ENCODE peak calls at places on chromosomes 11 and 22, in six cellular contexts. I is H9, Y is neuronal stem cell, O is H1, L is mesenchymal stem cell, C is trophoblast cell. S is an unnamed sample.
A peak's percentile ranks its signal among the peaks of the same experiment; 100 is the strongest.

GRCh38 chr11:130513132-130513531 is 64.7 kb downstream of the ADAMTS15 start:
- DNase-seq in Y (no peak), C (no peak), I (no peak), O (no peak), L (peak; percentile 29), S (no peak)

GRCh38 chr11:57777969-57778317 is 16.3 kb downstream of the CTNND1 start:
- DNase-seq in C (no peak), I (no peak), O (no peak), L (no peak), Y (no peak), S (no peak)

GRCh38 chr11:72395993-72396392 is 38.3 kb downstream of the CLPB start:
- DNase-seq in L (no peak), O (no peak), Y (no peak), I (no peak), C (no peak), S (no peak)

GRCh38 chr11:102449651-102450570 is 2.7 kb downstream of the TMEM123 start:
- DNase-seq in I (no peak), O (no peak), Y (no peak), L (no peak), C (no peak), S (no peak)

GRCh38 chr11:129728571-129728970 is 87.1 kb upstream of the TMEM45B start:
- DNase-seq in C (no peak), O (no peak), Y (no peak), I (no peak), L (no peak), S (no peak)

GRCh38 chr11:88213406-88213805 is 38.2 kb upstream of the RAB38 start:
- DNase-seq in L (no peak), Y (no peak), O (no peak), I (no peak), C (no peak), S (no peak)

GRCh38 chr11:17389957-17390649 is 1.6 kb upstream of the KCNJ11 start:
- DNase-seq in L (no peak), I (no peak), C (no peak), Y (no peak), O (no peak), S (no peak)

GRCh38 chr11:15176646-15177163 is 62.0 kb downstream of the INSC start:
- DNase-seq in I (no peak), O (no peak), Y (no peak), C (no peak), L (no peak), S (no peak)

GRCh38 chr11:118789501-118790356 is 1.2 kb downstream of the DDX6 start:
- DNase-seq in Y (peak; percentile 18), I (no peak), O (no peak), L (peak; percentile 43), C (peak; percentile 51), S (no peak)

DNA sequence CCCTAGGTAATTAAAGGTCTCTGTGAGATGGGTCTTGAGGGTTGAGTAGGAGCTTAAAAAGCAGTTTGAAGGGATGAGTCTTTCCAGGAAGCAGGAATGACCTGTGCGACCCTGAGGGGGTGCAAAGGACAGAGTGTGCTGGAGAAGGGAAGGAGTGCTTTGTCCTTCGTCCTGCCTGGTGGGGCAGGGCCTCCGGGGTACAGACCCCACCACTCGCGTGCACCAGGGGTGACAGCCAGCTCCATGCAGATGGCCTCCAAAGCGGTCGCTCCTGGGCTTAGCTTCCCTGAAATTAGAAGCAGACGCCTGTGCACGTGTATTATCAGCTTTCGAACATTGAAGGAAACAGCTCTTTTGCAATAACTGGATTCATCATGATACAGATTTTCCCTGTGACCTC is 959.8 kb downstream of the BRD1 start:
- DNase-seq in I (no peak), L (no peak), O (no peak), Y (no peak), C (no peak), S (no peak)
- H3K9me3 ChIP-seq in I (no peaks in the 10 kb centered on the region), L (no peaks in the 10 kb centered on the region), O (no peaks in the 10 kb centered on the region), Y (peaks cover 3% of the 10 kb centered on the region), C (no peaks in the 10 kb centered on the region), S (peaks cover 57% of the 10 kb centered on the region)

GRCh38 chr22:39173787-39174497 is 21.5 kb upstream of the CBX7 start:
- DNase-seq in L (no peak), Y (no peak), C (no peak), I (no peak), O (no peak), S (no peak)

GRCh38 chr22:39176673-39177455 is 24.4 kb upstream of the CBX7 start:
- DNase-seq in C (peak; percentile 34), Y (no peak), L (peak; percentile 47), O (no peak), I (peak; percentile 51), S (no peak)

GRCh38 chr22:39174498-39175120 is 22.1 kb upstream of the CBX7 start:
- DNase-seq in C (peak; percentile 95), Y (peak; percentile 99), L (peak; percentile 94), I (peak; percentile 99), O (peak; percentile 100), S (peak; percentile 89)

GRCh38 chr22:39176067-39176621 is 23.7 kb upstream of the CBX7 start:
- DNase-seq in O (no peak), I (peak; percentile 88), L (peak; percentile 80), C (peak; percentile 77), Y (peak; percentile 69), S (peak; percentile 58)

DNA sequence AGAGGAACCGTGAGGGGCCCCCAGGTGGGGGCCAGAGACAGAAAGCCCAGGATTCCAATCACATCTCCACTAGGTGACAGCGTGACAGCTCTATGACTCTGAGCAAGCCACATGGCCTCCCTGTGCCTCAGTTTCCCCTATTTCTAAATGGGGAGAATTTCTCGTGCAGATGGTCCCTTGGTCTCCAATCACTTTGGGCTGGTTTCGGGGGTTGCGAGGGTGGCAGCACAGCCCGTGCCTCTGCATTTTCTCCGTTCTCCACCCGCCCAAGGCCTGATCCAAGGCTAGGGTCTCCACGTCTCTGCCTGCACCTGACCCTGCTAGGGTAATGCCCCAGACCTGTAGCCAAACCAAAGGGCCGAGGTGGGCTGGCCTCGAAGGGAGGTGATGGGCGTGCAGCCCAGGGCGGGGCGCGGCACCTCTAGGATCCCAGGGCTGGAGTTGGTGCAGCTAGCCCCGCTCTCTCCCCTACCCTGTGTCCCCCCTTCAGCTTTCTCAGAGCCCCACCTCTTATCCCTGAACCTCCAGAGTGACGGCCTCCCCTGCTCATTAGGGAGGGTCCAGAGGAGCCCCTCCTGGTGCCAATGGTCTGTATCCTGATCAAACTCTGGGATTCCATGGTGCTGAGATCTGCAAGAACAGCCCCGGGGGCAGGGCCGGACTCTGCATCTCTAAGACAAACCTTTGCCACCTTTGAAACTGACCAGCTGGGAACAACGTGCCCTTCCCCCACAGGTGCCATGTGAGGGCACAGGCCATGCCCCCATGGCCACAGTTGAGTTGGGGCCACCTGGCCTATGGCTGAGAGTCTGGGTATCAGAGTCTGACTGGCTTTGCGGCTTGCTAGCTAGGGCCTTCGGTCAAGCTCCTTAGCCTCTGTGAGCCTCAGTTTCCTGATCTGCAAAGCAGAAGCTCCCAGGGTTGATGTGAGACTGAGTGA is 22.9 kb upstream of the CBX7 start:
- DNase-seq in I (peak; percentile 57), Y (no peak), L (peak; percentile 52), O (no peak), C (peak; percentile 46), S (no peak)
- H2AK5ac ChIP-seq in I (peak overlapping the region; percentile 62), Y (peak overlapping the region; percentile 57), L (peak overlapping the region; percentile 100), O (peak overlapping the region; percentile 100), C (peak overlapping the region; percentile 99), S (peak overlapping the region; percentile 100)

GRCh38 chr22:48900626-48901025 is 927.0 kb downstream of the BRD1 start:
- DNase-seq in C (no peak), O (no peak), I (no peak), L (no peak), Y (no peak), S (no peak)
- H3K9me3 ChIP-seq in C (peaks cover 3% of the 10 kb centered on the region), O (no peaks in the 10 kb centered on the region), I (no peaks in the 10 kb centered on the region), L (no peaks in the 10 kb centered on the region), Y (no peaks in the 10 kb centered on the region), S (peaks cover 59% of the 10 kb centered on the region)

GRCh38 chr11:8732276-8732675 is 49.7 kb downstream of the RPL27A start:
- DNase-seq in I (no peak), C (no peak), Y (no peak), O (no peak), L (peak; percentile 33), S (no peak)
- H2AK5ac ChIP-seq in I (no peak overlapping the region), C (no peak overlapping the region), Y (no peak overlapping the region), O (no peak overlapping the region), L (peak overlapping the region; percentile 3), S (peak overlapping the region; percentile 95)

DNA sequence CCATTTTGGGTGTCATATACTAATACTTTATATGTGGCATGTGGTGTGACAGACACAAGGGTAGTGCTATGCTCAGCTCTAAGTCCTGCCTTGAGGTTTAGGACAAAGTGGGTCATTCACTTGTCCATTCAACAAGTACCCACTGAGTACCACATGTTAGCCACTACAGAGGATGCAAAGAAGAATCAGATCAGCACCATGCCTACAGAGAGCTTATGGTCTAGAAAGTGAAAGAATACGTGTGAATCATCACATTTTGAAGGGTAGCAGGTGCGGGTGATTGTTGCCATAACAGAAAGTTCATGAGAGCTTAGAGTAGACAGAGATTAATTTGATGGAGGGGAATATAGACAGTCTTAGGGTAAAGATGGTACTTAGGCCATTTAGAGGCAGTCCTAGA is 18.3 kb downstream of the CLMP start:
- DNase-seq in C (no peak), Y (no peak), I (no peak), O (no peak), L (no peak), S (no peak)
- H3K9me3 ChIP-seq in C (no peaks in the 10 kb centered on the region), Y (peaks cover 2% of the 10 kb centered on the region), I (no peaks in the 10 kb centered on the region), O (no peaks in the 10 kb centered on the region), L (no peaks in the 10 kb centered on the region), S (no peaks in the 10 kb centered on the region)

GRCh38 chr11:65493367-65494176 is 5.3 kb upstream of the MALAT1 start:
- DNase-seq in Y (no peak), O (no peak), L (peak; percentile 96), I (peak; percentile 57), C (peak; percentile 98), S (peak; percentile 97)
- H2AK5ac ChIP-seq in Y (no peak overlapping the region), O (peak overlapping the region; percentile 58), L (peak overlapping the region; percentile 99), I (no peak overlapping the region), C (peak overlapping the region; percentile 89), S (peak overlapping the region; percentile 100)

DNA sequence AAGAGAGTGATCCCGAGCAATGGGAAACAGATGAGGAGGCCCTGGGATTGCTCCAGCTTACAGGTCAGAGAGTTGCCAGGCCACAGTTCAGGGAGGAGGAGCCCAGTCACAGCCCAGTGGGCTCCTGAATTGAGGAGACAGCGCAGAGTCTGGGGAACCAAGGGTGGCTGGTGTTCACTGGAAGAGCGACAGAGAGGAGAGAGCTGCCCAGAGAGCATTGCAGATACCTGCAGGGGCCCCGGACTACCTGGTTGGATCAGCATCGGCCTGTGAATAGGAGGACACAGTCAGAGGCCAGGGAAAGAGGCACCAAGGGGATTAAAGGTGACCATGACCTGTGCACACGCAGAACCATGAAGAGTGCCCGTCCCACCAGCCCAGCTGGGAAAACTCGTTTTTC is 648.6 kb downstream of the TBC1D22A start:
- DNase-seq in I (no peak), Y (no peak), L (no peak), C (no peak), O (no peak), S (no peak)
- H3K9me3 ChIP-seq in I (peaks cover 80% of the 10 kb centered on the region), Y (peaks cover 43% of the 10 kb centered on the region), L (no peaks in the 10 kb centered on the region), C (peaks cover 40% of the 10 kb centered on the region), O (peaks cover 77% of the 10 kb centered on the region), S (peaks cover 7% of the 10 kb centered on the region)